ENCODE peak calls at places on chromosomes 3 and 15, in six cellular contexts. L is A549, E is RWPE2, R is endodermal cell, T is lower leg skin, W is transverse colon. U is an unnamed sample.

GRCh38 chr3:99355465-99355864 is 282.9 kb upstream of the COL8A1 start:
- DNase-seq in L (no peak), E (no peak), R (no peak), T (no peak), W (no peak), U (peak; percentile 55)

GRCh38 chr3:10580426-10580825 is 75.0 kb upstream of the ATP2B2 start:
- DNase-seq in L (no peak), E (no peak), R (no peak), T (no peak), W (no peak), U (no peak)

GRCh38 chr15:31102049-31102321 is 460 bp upstream of the TRPM1 start:
- DNase-seq in L (no peak), E (no peak), R (no peak), T (peak; percentile 40), W (no peak), U (no peak)

GRCh38 chr3:14911651-14912050 is 35.7 kb upstream of the NR2C2 start:
- DNase-seq in L (no peak), E (no peak), R (no peak), T (peak; percentile 56), W (no peak), U (no peak)

GRCh38 chr3:113736548-113737089 is 9.4 kb downstream of the NAA50 start:
- DNase-seq in L (peak; percentile 25), E (no peak), R (peak; percentile 55), T (no peak), W (no peak), U (peak; percentile 83)

GRCh38 chr3:61877359-61877770 is 316.0 kb downstream of the PTPRG start:
- DNase-seq in L (peak; percentile 3), E (no peak), R (no peak), T (no peak), W (no peak), U (peak; percentile 26)

GRCh38 chr15:45225506-45226273 is 26.3 kb upstream of the SLC28A2 start:
- DNase-seq in L (no peak), E (no peak), R (peak; percentile 75), T (no peak), W (no peak), U (no peak)

GRCh38 chr3:186784820-186785516 is 1.6 kb downstream of the EIF4A2 start:
- DNase-seq in L (no peak), E (no peak), R (no peak), T (no peak), W (no peak), U (no peak)

GRCh38 chr3:129827765-129828164 is 65.7 kb downstream of the TMCC1 start:
- DNase-seq in L (no peak), E (no peak), R (no peak), T (no peak), W (peak; percentile 32), U (no peak)

GRCh38 chr15:35874260-35874905 is 328.4 kb upstream of the DPH6 start:
- DNase-seq in L (peak; percentile 22), E (peak; percentile 61), R (no peak), T (no peak), W (no peak), U (peak; percentile 92)

GRCh38 chr3:129481783-129482332 is 41.8 kb downstream of the IFT122 start:
- DNase-seq in L (no peak), E (no peak), R (peak; percentile 61), T (peak; percentile 95), W (no peak), U (peak; percentile 85)

GRCh38 chr3:142251951-142252350 is 26.6 kb upstream of the GK5 start:
- DNase-seq in L (no peak), E (no peak), R (peak; percentile 54), T (no peak), W (no peak), U (no peak)

GRCh38 chr15:48385031-48385430 is 53.8 kb downstream of the DUT start:
- DNase-seq in L (no peak), E (no peak), R (no peak), T (no peak), W (no peak), U (no peak)

GRCh38 chr3:165078293-165078692 is at the start of gene SI:
- DNase-seq in L (no peak), E (no peak), R (no peak), T (no peak), W (no peak), U (no peak)

GRCh38 chr15:83300826-83301225 is 16.4 kb upstream of the BNC1 start:
- DNase-seq in L (no peak), E (no peak), R (no peak), T (no peak), W (no peak), U (peak; percentile 58)

GRCh38 chr15:91271565-91272153 is 171.6 kb downstream of the SV2B start:
- DNase-seq in L (peak; percentile 51), E (no peak), R (peak; percentile 77), T (no peak), W (peak; percentile 57), U (peak; percentile 77)

GRCh38 chr15:62958528-62958927 is 84.0 kb upstream of the TPM1 start:
- DNase-seq in L (no peak), E (no peak), R (no peak), T (no peak), W (no peak), U (no peak)

GRCh38 chr3:59300727-59301134 is 250.9 kb upstream of the CFAP20DC start:
- DNase-seq in L (no peak), E (no peak), R (no peak), T (no peak), W (no peak), U (peak; percentile 56)

GRCh38 chr3:26989042-26989441 is 366.5 kb downstream of the LRRC3B start:
- DNase-seq in L (no peak), E (no peak), R (no peak), T (no peak), W (no peak), U (no peak)

GRCh38 chr3:32186097-32186496 is 52.4 kb upstream of the CMTM8 start:
- DNase-seq in L (no peak), E (no peak), R (peak; percentile 53), T (no peak), W (no peak), U (no peak)

GRCh38 chr3:67082533-67083024 is 84.5 kb downstream of the KBTBD8 start:
- DNase-seq in L (no peak), E (no peak), R (no peak), T (no peak), W (no peak), U (no peak)

GRCh38 chr3:149717391-149718056 is 34.8 kb downstream of the COMMD2 start:
- DNase-seq in L (peak; percentile 31), E (no peak), R (peak; percentile 73), T (no peak), W (peak; percentile 41), U (peak; percentile 90)

GRCh38 chr15:27872355-27872754 is 226.8 kb downstream of the OCA2 start:
- DNase-seq in L (no peak), E (no peak), R (no peak), T (no peak), W (no peak), U (no peak)

GRCh38 chr3:183377307-183377959 is 51.0 kb downstream of the MCF2L2 start:
- DNase-seq in L (no peak), E (no peak), R (no peak), T (no peak), W (no peak), U (no peak)

GRCh38 chr15:66387176-66388056 is 704 bp downstream of the MAP2K1 start:
- DNase-seq in L (peak; percentile 90), E (peak; percentile 89), R (peak; percentile 84), T (peak; percentile 94), W (peak; percentile 66), U (peak; percentile 75)
- TF ChIP-seq CTCF in L (peak; percentile 43), E (peak; percentile 74), R (peak; percentile 67), T (no peak), W (no peak), U (peak; percentile 57)

DNA sequence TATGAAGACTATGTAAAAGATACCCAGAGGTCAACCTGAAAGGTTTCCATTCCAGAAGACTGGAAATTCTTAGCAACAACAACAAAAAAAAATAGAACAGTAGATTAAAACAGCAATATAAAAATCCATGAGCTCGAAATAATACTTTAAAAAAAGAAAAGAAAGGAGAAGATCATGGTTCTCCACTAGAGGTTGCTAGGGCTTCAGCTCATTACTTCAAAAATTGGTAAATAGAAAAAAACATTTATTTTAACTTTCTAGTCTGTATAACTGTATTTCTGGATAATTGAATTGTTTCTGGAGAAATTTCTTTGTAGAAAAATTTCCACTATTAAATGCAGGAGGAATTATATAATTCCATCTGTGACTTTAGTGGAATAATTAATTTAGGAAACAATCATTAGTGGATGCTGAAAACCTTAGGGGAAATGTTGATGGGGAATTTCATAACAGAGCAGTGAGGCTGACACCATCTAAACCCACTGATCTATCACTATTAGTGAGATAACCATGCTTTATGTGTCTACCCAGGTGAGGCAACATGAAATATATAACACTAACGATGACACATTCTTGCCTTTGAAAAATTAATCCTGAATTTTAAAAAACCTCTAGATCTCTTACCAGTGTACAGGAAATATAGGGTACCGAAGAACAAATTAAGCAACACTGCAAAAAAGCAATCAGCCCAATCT is 62.5 kb upstream of the SNRK start:
- DNase-seq in L (no peak), E (no peak), R (no peak), T (no peak), W (no peak), U (peak; percentile 52)
- TF ChIP-seq CTCF in L (no peak), E (peak; percentile 63), R (peak; percentile 57), T (no peak), W (peak; percentile 30), U (peak; percentile 51)

GRCh38 chr3:152539191-152539764 is 270.5 kb downstream of the MBNL1 start:
- DNase-seq in L (no peak), E (no peak), R (peak; percentile 58), T (no peak), W (no peak), U (no peak)
- TF ChIP-seq CTCF in L (no peak), E (no peak), R (peak; percentile 77), T (no peak), W (peak; percentile 15), U (no peak)

GRCh38 chr15:70509282-70510272 is 253.8 kb downstream of the UACA start:
- DNase-seq in L (no peak), E (peak; percentile 61), R (no peak), T (no peak), W (no peak), U (no peak)

GRCh38 chr15:70513818-70514217 is 249.5 kb downstream of the UACA start:
- DNase-seq in L (no peak), E (no peak), R (no peak), T (no peak), W (no peak), U (no peak)

GRCh38 chr15:70510433-70510832 is 252.9 kb downstream of the UACA start:
- DNase-seq in L (no peak), E (no peak), R (no peak), T (no peak), W (no peak), U (no peak)

GRCh38 chr15:70514236-70514635 is 249.1 kb downstream of the UACA start:
- DNase-seq in L (no peak), E (no peak), R (no peak), T (no peak), W (no peak), U (no peak)

GRCh38 chr15:70512772-70513362 is 250.5 kb downstream of the UACA start:
- DNase-seq in L (peak; percentile 67), E (no peak), R (peak; percentile 93), T (no peak), W (peak; percentile 50), U (peak; percentile 80)
- TF ChIP-seq CTCF in L (peak; percentile 70), E (peak; percentile 91), R (peak; percentile 96), T (no peak), W (peak; percentile 26), U (peak; percentile 96)

GRCh38 chr3:148128136-148128535 is 569.6 kb upstream of the AGTR1 start:
- DNase-seq in L (no peak), E (no peak), R (no peak), T (no peak), W (no peak), U (no peak)
- TF ChIP-seq CTCF in L (no peak), E (no peak), R (peak; percentile 56), T (no peak), W (no peak), U (no peak)